ENCODE peak calls at places on chromosomes 11 and 22, in six cellular contexts. D is foreskin keratinocyte, X is PC-9, I is IMR-90, U is upper lobe of left lung, W is H9. C is an unnamed sample.

GRCh38 chr11:14179126-14179820 is 179.7 kb downstream of the RRAS2 start:
- DNase-seq in D (no peak), X (no peak), I (peak), U (no peak), W (no peak), C (no peak)

GRCh38 chr22:29016067-29016938 is 45.3 kb downstream of the C22orf31 start:
- DNase-seq in D (no peak), X (no peak), I (no peak), U (no peak), W (no peak), C (no peak)

GRCh38 chr11:104946907-104947306 is 21.5 kb downstream of the CASP4 start:
- DNase-seq in D (no peak), X (no peak), I (peak), U (no peak), W (no peak), C (no peak)

GRCh38 chr11:10350341-10350740 is 45.5 kb downstream of the ADM start:
- DNase-seq in D (peak), X (peak), I (peak), U (no peak), W (peak), C (no peak)

GRCh38 chr11:16959528-16960100 is 54.6 kb downstream of the PLEKHA7 start:
- DNase-seq in D (no peak), X (no peak), I (no peak), U (no peak), W (no peak), C (no peak)

GRCh38 chr22:24285245-24285644 is 14.6 kb downstream of the SPECC1L start:
- DNase-seq in D (no peak), X (no peak), I (peak), U (no peak), W (no peak), C (no peak)

GRCh38 chr11:76445122-76446084 is 585 bp downstream of the EMSY start:
- DNase-seq in D (peak), X (peak), I (peak), U (peak), W (peak), C (peak)

GRCh38 chr11:1458340-1459218 is 28.0 kb downstream of the MOB2 start:
- DNase-seq in D (no peak), X (peak), I (peak), U (peak), W (peak), C (no peak)

GRCh38 chr11:96465537-96465936 is 75.7 kb downstream of the JRKL start:
- DNase-seq in D (no peak), X (no peak), I (no peak), U (no peak), W (no peak), C (no peak)

GRCh38 chr22:23984430-23984829 is 4.5 kb downstream of the GSTT2 start:
- DNase-seq in D (no peak), X (peak), I (peak), U (no peak), W (no peak), C (no peak)

GRCh38 chr11:21511835-21512440 is 680.9 kb upstream of the ANO5 start:
- DNase-seq in D (peak), X (peak), I (no peak), U (no peak), W (peak), C (peak)

GRCh38 chr22:45469573-45470383 is 32.9 kb upstream of the FBLN1 start:
- DNase-seq in D (peak), X (peak), I (no peak), U (no peak), W (no peak), C (no peak)

GRCh38 chr11:68667511-68668253 is 16.7 kb upstream of the GAL start:
- DNase-seq in D (no peak), X (no peak), I (no peak), U (no peak), W (no peak), C (no peak)

GRCh38 chr11:11407065-11407737 is 54.2 kb upstream of the CSNK2A3 start:
- DNase-seq in D (no peak), X (no peak), I (no peak), U (no peak), W (no peak), C (no peak)

GRCh38 chr11:27965559-27965958 is 142.4 kb downstream of the KIF18A start:
- DNase-seq in D (no peak), X (no peak), I (no peak), U (no peak), W (no peak), C (no peak)

GRCh38 chr11:110463153-110463552 is 33.4 kb downstream of the FDX1 start:
- DNase-seq in D (no peak), X (peak), I (peak), U (peak), W (peak), C (no peak)

GRCh38 chr11:44456544-44457270 is 108.8 kb upstream of the CD82 start:
- DNase-seq in D (no peak), X (peak), I (no peak), U (no peak), W (no peak), C (no peak)

GRCh38 chr11:67584205-67584880 is 731 bp downstream of the GSTP1 start:
- DNase-seq in D (peak), X (peak), I (peak), U (peak), W (no peak), C (no peak)

GRCh38 chr11:12393691-12394090 is 16.3 kb downstream of the PARVA start:
- DNase-seq in D (no peak), X (no peak), I (no peak), U (no peak), W (no peak), C (no peak)

GRCh38 chr11:6206456-6207180 is 1.3 kb downstream of the C11orf42 start:
- DNase-seq in D (no peak), X (no peak), I (no peak), U (no peak), W (no peak), C (no peak)

GRCh38 chr11:27388001-27388400 is 25.0 kb upstream of the CCDC34 start:
- DNase-seq in D (no peak), X (no peak), I (no peak), U (no peak), W (no peak), C (no peak)

GRCh38 chr11:76823481-76824028 is 37.2 kb upstream of the ACER3 start:
- DNase-seq in D (peak), X (peak), I (peak), U (no peak), W (peak), C (peak)

GRCh38 chr22:49348631-49349030 is 479.0 kb downstream of the BRD1 start:
- DNase-seq in D (no peak), X (no peak), I (no peak), U (no peak), W (no peak), C (no peak)

GRCh38 chr22:17205432-17205831 is 13.8 kb downstream of the ADA2 start:
- DNase-seq in D (no peak), X (no peak), I (no peak), U (no peak), W (no peak), C (no peak)
- TF ChIP-seq CTCF in D (no peak), X (no peak), I (no peak), U (no peak), W (no peak), C (no peak)

GRCh38 chr22:22810471-22810870 is 77.1 kb upstream of the IGLL5 start:
- DNase-seq in D (no peak), X (no peak), I (no peak), U (peak), W (no peak), C (peak)

GRCh38 chr22:22811016-22812009 is 76.3 kb upstream of the IGLL5 start:
- DNase-seq in D (no peak), X (no peak), I (no peak), U (no peak), W (no peak), C (peak)

GRCh38 chr22:22813126-22814075 is 74.2 kb upstream of the IGLL5 start:
- DNase-seq in D (no peak), X (no peak), I (no peak), U (no peak), W (no peak), C (peak)

GRCh38 chr22:22812031-22812905 is 75.3 kb upstream of the IGLL5 start:
- DNase-seq in D (no peak), X (no peak), I (no peak), U (no peak), W (no peak), C (peak)

GRCh38 chr22:22810018-22810427 is 77.6 kb upstream of the IGLL5 start:
- DNase-seq in D (no peak), X (no peak), I (peak), U (peak), W (peak), C (peak)
- TF ChIP-seq CTCF in D (peak), X (no peak), I (peak), U (peak), W (peak), C (peak)

GRCh38 chr22:32103648-32104326 is 55.3 kb downstream of the C22orf42 start:
- DNase-seq in D (no peak), X (no peak), I (peak), U (no peak), W (no peak), C (no peak)
- TF ChIP-seq CTCF in D (peak), X (peak), I (peak), U (peak), W (peak), C (peak)

GRCh38 chr11:64251986-64252837 is 882 bp downstream of the PLCB3 start:
- DNase-seq in D (no peak), X (peak), I (no peak), U (peak), W (no peak), C (no peak)
- TF ChIP-seq CTCF in D (peak), X (peak), I (peak), U (peak), W (peak), C (peak)

DNA sequence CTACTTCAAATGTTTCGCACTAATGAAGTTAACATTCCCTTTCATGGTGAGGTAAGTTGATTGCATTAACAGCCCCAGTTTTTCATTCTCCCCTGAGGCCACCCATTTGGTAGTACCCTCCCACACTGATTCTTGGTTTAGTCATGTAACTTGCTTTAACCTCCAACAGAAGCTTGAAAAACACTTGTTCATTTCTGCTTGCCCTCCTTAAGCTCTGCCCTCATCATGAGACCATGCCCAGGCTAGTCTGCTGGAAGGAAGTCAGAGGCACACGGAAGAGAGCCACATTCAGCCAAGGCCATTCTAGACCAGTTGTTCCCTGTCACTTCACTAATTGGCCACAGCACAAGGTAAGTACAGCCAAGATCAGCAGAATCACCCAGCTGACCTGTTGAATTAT is 50.7 kb upstream of the CD44 start:
- DNase-seq in D (peak), X (no peak), I (no peak), U (no peak), W (no peak), C (no peak)
- TF ChIP-seq CTCF in D (no peak), X (no peak), I (no peak), U (no peak), W (no peak), C (no peak)

GRCh38 chr11:129696309-129696989 is 119.2 kb upstream of the TMEM45B start:
- DNase-seq in D (no peak), X (no peak), I (no peak), U (no peak), W (no peak), C (no peak)
- TF ChIP-seq CTCF in D (no peak), X (no peak), I (no peak), U (no peak), W (no peak), C (no peak)

GRCh38 chr11:118068206-118068944 is 8.5 kb upstream of the TMPRSS4 start:
- DNase-seq in D (no peak), X (no peak), I (no peak), U (no peak), W (peak), C (no peak)
- TF ChIP-seq CTCF in D (no peak), X (no peak), I (no peak), U (no peak), W (peak), C (peak)

GRCh38 chr22:37551981-37552380 is 8.3 kb upstream of the CDC42EP1 start:
- DNase-seq in D (no peak), X (no peak), I (no peak), U (no peak), W (no peak), C (no peak)

GRCh38 chr22:37552560-37553163 is 7.6 kb upstream of the CDC42EP1 start:
- DNase-seq in D (no peak), X (no peak), I (peak), U (no peak), W (peak), C (no peak)

GRCh38 chr22:37546436-37547248 is 13.6 kb upstream of the CDC42EP1 start:
- DNase-seq in D (no peak), X (peak), I (peak), U (peak), W (peak), C (no peak)

GRCh38 chr22:37547249-37547741 is 13.0 kb upstream of the CDC42EP1 start:
- DNase-seq in D (no peak), X (no peak), I (no peak), U (no peak), W (no peak), C (no peak)

GRCh38 chr22:37549704-37550059 is 10.6 kb upstream of the CDC42EP1 start:
- DNase-seq in D (no peak), X (peak), I (peak), U (no peak), W (no peak), C (no peak)
- TF ChIP-seq CTCF in D (no peak), X (peak), I (peak), U (peak), W (peak), C (no peak)